ENCODE peak calls at places on chromosomes 4 and X, in ten cellular contexts. M, Q, X, V, D, J, F, Y, I and E are unnamed samples.

GRCh38 chrX:31178769-31179125 is 106.9 kb upstream of the FTHL17 start:
- DNase-seq in M (no peak), Q (no peak), D (no peak), F (no peak), V (no peak), Y (no peak), X (no peak), J (no peak), I (peak; percentile 0), E (no peak)

GRCh38 chr4:139843643-139844042 is 178.0 kb downstream of the MGST2 start:
- DNase-seq in I (no peak), Q (no peak), M (no peak), X (no peak), J (no peak), F (no peak), Y (no peak), D (no peak), V (no peak), E (no peak)

GRCh38 chr4:182918791-182919302 is 1.7 kb upstream of the DCTD start:
- DNase-seq in D (no peak), J (no peak), I (no peak), V (no peak), F (no peak), Q (no peak), M (no peak), Y (no peak), X (no peak), E (no peak)

GRCh38 chr4:106333186-106333585 is 16.8 kb downstream of the AIMP1 start:
- DNase-seq in J (no peak), D (no peak), I (no peak), F (no peak), M (no peak), X (no peak), V (no peak), Y (no peak), Q (no peak), E (no peak)

GRCh38 chrX:11533211-11533651 is 132.5 kb downstream of the ARHGAP6 start:
- DNase-seq in X (no peak), I (peak; percentile 72), D (peak; percentile 2), J (no peak), M (no peak), F (peak; percentile 57), Y (peak; percentile 85), Q (peak; percentile 52), V (no peak), E (peak; percentile 37)

GRCh38 chrX:37786666-37787337 is 6.9 kb downstream of the CYBB start:
- DNase-seq in J (no peak), M (no peak), Y (no peak), Q (no peak), V (no peak), D (no peak), I (no peak), F (no peak), X (no peak), E (no peak)

GRCh38 chr4:11529625-11530201 is 101.0 kb upstream of the HS3ST1 start:
- DNase-seq in F (no peak), J (no peak), M (no peak), V (no peak), Y (peak; percentile 67), X (no peak), D (no peak), Q (peak; percentile 41), I (no peak), E (no peak)

GRCh38 chrX:115616943-115617563 is 56.1 kb downstream of the PLS3 start:
- DNase-seq in F (no peak), M (no peak), J (no peak), Y (peak; percentile 49), Q (no peak), D (peak; percentile 59), X (no peak), V (no peak), I (peak; percentile 74), E (peak; percentile 38)

GRCh38 chr4:165662341-165662740 is 210.7 kb upstream of the TLL1 start:
- DNase-seq in F (no peak), X (no peak), J (no peak), M (no peak), Y (peak; percentile 58), V (no peak), D (no peak), Q (no peak), I (no peak), E (no peak)

GRCh38 chrX:9677098-9677739 is 88.4 kb downstream of the GPR143 start:
- DNase-seq in F (no peak), Q (no peak), Y (peak; percentile 61), I (no peak), M (no peak), D (peak; percentile 26), V (no peak), J (no peak), X (no peak), E (peak; percentile 72)

GRCh38 chr4:86582453-86582852 is 11.7 kb upstream of the PTPN13 start:
- DNase-seq in X (no peak), I (no peak), M (no peak), F (no peak), V (no peak), J (no peak), Y (no peak), D (no peak), Q (no peak), E (no peak)

GRCh38 chr4:102263024-102263787 is 82.1 kb downstream of the SLC39A8 start:
- DNase-seq in X (no peak), Y (peak; percentile 71), F (no peak), J (no peak), I (peak; percentile 51), D (peak; percentile 55), Q (no peak), M (no peak), V (no peak), E (peak; percentile 42)

GRCh38 chr4:87093443-87094123 is 126.8 kb downstream of the KLHL8 start:
- DNase-seq in D (peak; percentile 90), Y (peak; percentile 67), J (peak; percentile 45), M (no peak), F (peak; percentile 41), X (no peak), I (peak; percentile 40), Q (no peak), V (no peak), E (peak; percentile 73)

GRCh38 chrX:46447384-46447783 is 97.8 kb downstream of the ZNF674 start:
- DNase-seq in F (no peak), M (no peak), D (no peak), I (no peak), J (no peak), V (no peak), X (no peak), Q (no peak), Y (peak; percentile 23), E (no peak)

GRCh38 chr4:189048119-189048518 is 892.6 kb upstream of the FRG1 start:
- DNase-seq in Q (no peak), M (no peak), D (no peak), V (no peak), Y (no peak), I (peak; percentile 39), X (no peak), F (no peak), J (no peak), E (no peak)

GRCh38 chr4:168440442-168441264 is 39.6 kb downstream of the DDX60L start:
- DNase-seq in Q (no peak), V (no peak), I (peak; percentile 32), Y (peak; percentile 44), M (no peak), D (peak; percentile 30), X (no peak), F (no peak), J (no peak), E (peak; percentile 24)

GRCh38 chr4:57182132-57182874 is 72.1 kb upstream of the IGFBP7 start:
- DNase-seq in Q (no peak), J (no peak), M (no peak), F (no peak), I (no peak), V (no peak), Y (no peak), D (no peak), X (no peak), E (no peak)

GRCh38 chrX:38806875-38807601 is 5.8 kb downstream of the MID1IP1 start:
- DNase-seq in I (no peak), D (no peak), V (no peak), Y (no peak), Q (no peak), X (no peak), F (no peak), J (no peak), M (no peak), E (no peak)

GRCh38 chrX:38804481-38805293 is 3.4 kb downstream of the MID1IP1 start:
- DNase-seq in I (peak; percentile 18), M (no peak), Q (no peak), F (peak; percentile 35), V (peak; percentile 54), Y (peak; percentile 25), D (peak; percentile 15), J (no peak), X (peak; percentile 67), E (peak; percentile 14)

GRCh38 chrX:38806054-38806389 is 4.8 kb downstream of the MID1IP1 start:
- DNase-seq in V (no peak), D (no peak), Y (no peak), I (no peak), M (no peak), X (no peak), J (no peak), Q (no peak), F (peak; percentile 21), E (no peak)

GRCh38 chrX:38803609-38804480 is 2.6 kb downstream of the MID1IP1 start:
- DNase-seq in V (peak; percentile 91), Q (no peak), I (peak; percentile 36), Y (peak; percentile 68), F (peak; percentile 75), M (peak; percentile 49), J (peak; percentile 63), D (peak; percentile 44), X (peak; percentile 91), E (peak; percentile 79)

GRCh38 chrX:38805294-38806053 is 4.2 kb downstream of the MID1IP1 start:
- DNase-seq in J (no peak), M (no peak), D (peak; percentile 36), X (peak; percentile 75), F (peak; percentile 19), I (peak; percentile 56), Q (peak; percentile 43), Y (peak; percentile 85), V (peak; percentile 82), E (peak; percentile 24)
- TF ChIP-seq CTCF in J (no peak), M (no peak), D (peak; percentile 33), X (no peak), F (peak; percentile 3), I (no peak), Q (no peak), Y (no peak), V (no peak), E (no peak)

GRCh38 chr4:109574443-109574850 is 14.4 kb downstream of the MCUB start:
- DNase-seq in F (no peak), V (no peak), X (no peak), D (no peak), J (no peak), Q (no peak), I (no peak), Y (peak; percentile 51), M (no peak), E (no peak)
- TF ChIP-seq CTCF in F (peak; percentile 71), V (peak; percentile 32), X (no peak), D (peak; percentile 69), J (no peak), Q (peak; percentile 20), I (peak; percentile 21), Y (peak; percentile 51), M (no peak), E (no peak)

GRCh38 chr4:12679217-12679616 is 804.9 kb downstream of the RAB28 start:
- DNase-seq in J (no peak), Y (peak; percentile 8), I (no peak), D (no peak), M (no peak), V (no peak), X (no peak), F (no peak), Q (no peak), E (peak; percentile 2)
- TF ChIP-seq CTCF in J (peak; percentile 52), Y (peak; percentile 46), I (peak; percentile 27), D (peak; percentile 12), M (no peak), V (no peak), X (no peak), F (no peak), Q (no peak), E (no peak)

GRCh38 chr4:22253431-22253830 is 262.4 kb downstream of the ADGRA3 start:
- DNase-seq in I (no peak), V (no peak), Y (no peak), Q (no peak), X (no peak), F (no peak), J (no peak), M (no peak), D (no peak), E (no peak)
- TF ChIP-seq CTCF in I (no peak), V (no peak), Y (no peak), Q (no peak), X (no peak), F (no peak), J (no peak), M (no peak), D (no peak), E (no peak)